ENCODE peak calls at places on chromosomes 13 and 19, in seven cellular contexts. F is nephron progenitor cell; N is T-helper 1 cell; U is stimulated activated CD4-positive, alpha-beta T cell treated with anti-CD3 and anti-CD28 coated beads, Interleukin-2, amount 100 ng/mL, for 48 hours; C is uterus; P is mesothelial cell of epicardium; S is kidney glomerular epithelial cell. I is an unnamed sample.

GRCh38 chr13:45584816-45585215 is 30.7 kb downstream of the ERICH6B start:
- DNase-seq in F (no peak), N (no peak), U (no peak), C (no peak), P (no peak), S (no peak), I (no peak)

GRCh38 chr13:97495678-97496077 is 61.7 kb downstream of the RAP2A start:
- DNase-seq in F (no peak), N (no peak), U (no peak), C (no peak), P (no peak), S (no peak), I (no peak)

GRCh38 chr19:11699931-11700794 is 38.6 kb downstream of the ZNF823 start:
- DNase-seq in F (no peak), N (no peak), U (no peak), C (no peak), P (no peak), S (no peak), I (peak)

GRCh38 chr19:7863157-7863970 is 10.8 kb downstream of the PRR36 start:
- DNase-seq in F (peak), N (no peak), U (no peak), C (no peak), P (no peak), S (no peak), I (no peak)

GRCh38 chr19:29992233-29992867 is 50.3 kb downstream of the URI1 start:
- DNase-seq in F (no peak), N (no peak), U (no peak), C (no peak), P (no peak), S (no peak), I (no peak)

GRCh38 chr13:102020611-102021216 is 381.1 kb downstream of the FGF14 start:
- DNase-seq in F (no peak), N (no peak), U (no peak), C (no peak), P (no peak), S (peak), I (no peak)

GRCh38 chr13:20190481-20191310 is 2.0 kb downstream of the GJB2 start:
- DNase-seq in F (no peak), N (no peak), U (no peak), C (no peak), P (no peak), S (peak), I (peak)

GRCh38 chr13:114025432-114026127 is 51.7 kb upstream of the C13orf46 start:
- DNase-seq in F (peak), N (no peak), U (no peak), C (peak), P (no peak), S (no peak), I (no peak)

GRCh38 chr13:32407854-32408253 is 20.1 kb downstream of the N4BP2L1 start:
- DNase-seq in F (no peak), N (no peak), U (no peak), C (no peak), P (no peak), S (no peak), I (no peak)

GRCh38 chr13:95641961-95642621 is 2.4 kb downstream of the DZIP1 start:
- DNase-seq in F (peak), N (no peak), U (no peak), C (peak), P (no peak), S (peak), I (no peak)

GRCh38 chr13:24683370-24683769 is 3.2 kb downstream of the ATP12A start:
- DNase-seq in F (no peak), N (no peak), U (no peak), C (no peak), P (no peak), S (no peak), I (no peak)

GRCh38 chr19:40632311-40633036 is 31.3 kb downstream of the LTBP4 start:
- DNase-seq in F (no peak), N (no peak), U (no peak), C (no peak), P (no peak), S (no peak), I (no peak)

GRCh38 chr13:42246541-42246940 is 25.4 kb upstream of the AKAP11 start:
- DNase-seq in F (no peak), N (no peak), U (no peak), C (no peak), P (no peak), S (no peak), I (no peak)

GRCh38 chr13:79246575-79246949 is 159.5 kb downstream of the RBM26 start:
- DNase-seq in F (no peak), N (no peak), U (no peak), C (no peak), P (no peak), S (no peak), I (no peak)

GRCh38 chr19:15717781-15718180 is 10.0 kb upstream of the OR10H2 start:
- DNase-seq in F (peak), N (no peak), U (no peak), C (no peak), P (no peak), S (no peak), I (no peak)

GRCh38 chr13:29162638-29163037 is 342.5 kb downstream of the MTUS2 start:
- DNase-seq in F (no peak), N (no peak), U (no peak), C (no peak), P (no peak), S (no peak), I (peak)

GRCh38 chr13:113053376-113053775 is 52.2 kb upstream of the F7 start:
- DNase-seq in F (no peak), N (no peak), U (no peak), C (no peak), P (no peak), S (no peak), I (no peak)

GRCh38 chr19:47428177-47428894 is 9.0 kb upstream of the MEIS3 start:
- DNase-seq in F (peak), N (peak), U (peak), C (peak), P (peak), S (peak), I (peak)

GRCh38 chr13:95275322-95276118 is 25.7 kb downstream of the ABCC4 start:
- DNase-seq in F (no peak), N (no peak), U (no peak), C (no peak), P (no peak), S (no peak), I (no peak)

GRCh38 chr19:34579281-34580054 is 97.5 kb downstream of the SCGB2B2 start:
- DNase-seq in F (no peak), N (no peak), U (no peak), C (no peak), P (no peak), S (no peak), I (no peak)

GRCh38 chr13:50989476-50989875 is 79.9 kb downstream of the RNASEH2B start:
- DNase-seq in F (peak), N (no peak), U (no peak), C (peak), P (no peak), S (no peak), I (no peak)

GRCh38 chr13:67369895-67370660 is 139.9 kb upstream of the PCDH9 start:
- DNase-seq in F (no peak), N (no peak), U (no peak), C (no peak), P (no peak), S (peak), I (no peak)

GRCh38 chr13:39590466-39591036 is 12.4 kb downstream of the LHFPL6 start:
- DNase-seq in F (no peak), N (no peak), U (no peak), C (no peak), P (no peak), S (no peak), I (no peak)

GRCh38 chr19:33505168-33505567 is 16.4 kb downstream of the PEPD start:
- DNase-seq in F (no peak), N (no peak), U (no peak), C (no peak), P (no peak), S (no peak), I (no peak)

GRCh38 chr19:15161028-15161984 is 39.5 kb downstream of the NOTCH3 start:
- DNase-seq in F (peak), N (no peak), U (no peak), C (no peak), P (no peak), S (no peak), I (peak)

I was measured in NCI-H460.